ENCODE peak calls at places on chromosomes 2 and 18, in six cellular contexts. X is stomach, R is heart right ventricle, N is osteoblast, S is tibial nerve, O is lung. J is an unnamed sample. For H3K4me1 and H3K36me3, the result is how much of the 10 kb centered on the place peaks cover.

GRCh38 chr2:61288070-61288841 is 126.3 kb downstream of the C2orf74 start:
- DNase-seq in X (no peak), R (no peak), N (no peak), S (no peak), O (no peak), J (no peak)

GRCh38 chr2:232441147-232441651 is 14.8 kb upstream of the ALPI start:
- DNase-seq in X (no peak), R (no peak), N (peak), S (no peak), O (no peak), J (no peak)

GRCh38 chr2:37459095-37459981 is 114.9 kb downstream of the QPCT start:
- DNase-seq in X (no peak), R (no peak), N (no peak), S (no peak), O (no peak), J (no peak)

GRCh38 chr2:163657257-163657656 is 78.6 kb downstream of the FIGN start:
- DNase-seq in X (no peak), R (no peak), N (no peak), S (no peak), O (no peak), J (no peak)

GRCh38 chr2:3470166-3470651 is 49.1 kb downstream of the ADI1 start:
- DNase-seq in X (peak), R (peak), N (peak), S (peak), O (peak), J (peak)

GRCh38 chr18:48875942-48876511 is 74.7 kb downstream of the SMAD7 start:
- DNase-seq in X (no peak), R (no peak), N (no peak), S (no peak), O (no peak), J (no peak)

GRCh38 chr2:216526939-216527338 is 28.3 kb downstream of the RPL37A start:
- DNase-seq in X (no peak), R (no peak), N (no peak), S (no peak), O (no peak), J (no peak)

GRCh38 chr2:178825183-178825582 is 18.0 kb upstream of the TTN start:
- DNase-seq in X (no peak), R (no peak), N (peak), S (no peak), O (no peak), J (no peak)

GRCh38 chr2:71190959-71191943 is 35.7 kb downstream of the PAIP2B start:
- DNase-seq in X (no peak), R (no peak), N (no peak), S (no peak), O (no peak), J (no peak)

GRCh38 chr18:4004176-4004829 is 450.8 kb downstream of the DLGAP1 start:
- DNase-seq in X (no peak), R (no peak), N (no peak), S (no peak), O (no peak), J (no peak)

GRCh38 chr2:234463626-234464290 is 33.1 kb downstream of the ARL4C start:
- DNase-seq in X (peak), R (no peak), N (no peak), S (no peak), O (peak), J (peak)

GRCh38 chr2:207600211-207600610 is 25.0 kb downstream of the METTL21A start:
- DNase-seq in X (no peak), R (no peak), N (no peak), S (no peak), O (no peak), J (no peak)

GRCh38 chr2:236485519-236485918 is 84.1 kb upstream of the ACKR3 start:
- DNase-seq in X (no peak), R (no peak), N (no peak), S (no peak), O (no peak), J (no peak)
- H3K4me1 ChIP-seq in X (under half), R (under half), N (under half), S (under half), O (under half), J (under half)

GRCh38 chr2:54613794-54614257 is 109.6 kb upstream of the EML6 start:
- DNase-seq in X (no peak), R (no peak), N (no peak), S (no peak), O (no peak), J (no peak)

GRCh38 chr2:54615832-54616534 is 107.5 kb upstream of the EML6 start:
- DNase-seq in X (no peak), R (no peak), N (no peak), S (no peak), O (no peak), J (no peak)

GRCh38 chr2:54613361-54613760 is 110.1 kb upstream of the EML6 start:
- DNase-seq in X (no peak), R (no peak), N (no peak), S (no peak), O (no peak), J (no peak)

GRCh38 chr2:54617409-54617808 is 106.1 kb upstream of the EML6 start:
- DNase-seq in X (no peak), R (no peak), N (no peak), S (no peak), O (no peak), J (no peak)

DNA sequence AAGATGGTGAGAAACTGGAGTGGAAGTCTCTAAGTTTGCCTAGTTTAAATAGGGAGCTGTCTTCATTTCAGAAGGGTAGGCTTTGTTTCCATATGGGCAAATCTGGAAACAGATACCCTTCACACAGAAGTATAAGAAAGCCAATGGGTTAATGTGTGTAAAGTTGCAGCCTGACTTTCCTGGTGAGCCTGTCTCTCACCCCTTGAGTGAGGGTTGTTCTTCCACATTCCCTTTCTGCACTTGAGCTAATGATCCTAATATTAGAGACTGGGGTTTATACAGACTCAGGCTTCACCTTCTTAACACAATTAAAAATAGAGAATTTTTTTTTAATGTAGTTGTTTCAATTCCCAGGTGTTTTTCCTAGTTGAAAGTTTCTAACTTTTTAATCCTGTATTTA is 108.6 kb upstream of the EML6 start:
- DNase-seq in X (no peak), R (no peak), N (no peak), S (no peak), O (no peak), J (no peak)
- H3K36me3 ChIP-seq in X (half or more), R (half or more), N (half or more), S (half or more), O (under half), J (half or more)

DNA sequence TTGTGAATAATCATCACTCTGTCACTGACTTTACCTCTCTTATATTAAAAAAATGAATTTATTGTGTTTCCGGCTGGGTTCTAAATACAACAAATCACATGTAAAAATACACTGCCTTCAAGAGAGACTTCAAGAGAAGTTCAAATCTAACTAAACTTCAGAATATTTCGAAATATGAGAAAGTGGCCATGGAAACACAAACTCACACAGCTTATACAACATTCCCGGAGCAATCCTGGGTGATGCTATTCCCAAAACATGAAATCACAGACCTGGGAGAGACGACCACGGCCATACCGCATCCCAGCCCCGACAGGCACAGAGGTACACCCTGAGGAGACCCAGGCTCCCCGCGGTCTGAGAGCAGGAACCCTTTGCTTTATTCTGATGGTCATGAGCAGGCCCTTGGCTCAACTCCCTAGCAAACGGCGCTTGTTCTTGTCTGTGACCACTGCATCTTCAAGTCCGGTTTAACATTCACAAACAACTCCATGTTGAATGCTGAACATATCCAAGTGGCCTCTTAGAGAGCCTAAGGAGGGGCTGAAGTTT is 185.4 kb upstream of the REV1 start:
- DNase-seq in X (no peak), R (no peak), N (no peak), S (no peak), O (no peak), J (no peak)
- H3K27ac ChIP-seq in X (no peak), R (no peak), N (no peak), S (no peak), O (no peak), J (no peak)

GRCh38 chr18:34659579-34660517 is 50.2 kb upstream of the DTNA start:
- DNase-seq in X (peak), R (peak), N (peak), S (peak), O (peak), J (peak)

GRCh38 chr18:34655131-34655530 is 55.0 kb upstream of the DTNA start:
- DNase-seq in X (no peak), R (no peak), N (no peak), S (no peak), O (no peak), J (no peak)

GRCh38 chr18:34661464-34662087 is 48.5 kb upstream of the DTNA start:
- DNase-seq in X (no peak), R (no peak), N (peak), S (no peak), O (no peak), J (peak)

GRCh38 chr18:34660572-34660971 is 49.5 kb upstream of the DTNA start:
- DNase-seq in X (no peak), R (no peak), N (no peak), S (no peak), O (no peak), J (no peak)

GRCh38 chr18:34658101-34658500 is 52.0 kb upstream of the DTNA start:
- DNase-seq in X (no peak), R (no peak), N (no peak), S (no peak), O (no peak), J (no peak)
- H3K4me1 ChIP-seq in X (under half), R (half or more), N (under half), S (under half), O (under half), J (under half)

GRCh38 chr2:240203842-240204270 is 63.4 kb upstream of the OTOS start:
- DNase-seq in X (no peak), R (no peak), N (peak), S (no peak), O (no peak), J (no peak)
- H3K36me3 ChIP-seq in X (under half), R (under half), N (under half), S (under half), O (under half), J (under half)

DNA sequence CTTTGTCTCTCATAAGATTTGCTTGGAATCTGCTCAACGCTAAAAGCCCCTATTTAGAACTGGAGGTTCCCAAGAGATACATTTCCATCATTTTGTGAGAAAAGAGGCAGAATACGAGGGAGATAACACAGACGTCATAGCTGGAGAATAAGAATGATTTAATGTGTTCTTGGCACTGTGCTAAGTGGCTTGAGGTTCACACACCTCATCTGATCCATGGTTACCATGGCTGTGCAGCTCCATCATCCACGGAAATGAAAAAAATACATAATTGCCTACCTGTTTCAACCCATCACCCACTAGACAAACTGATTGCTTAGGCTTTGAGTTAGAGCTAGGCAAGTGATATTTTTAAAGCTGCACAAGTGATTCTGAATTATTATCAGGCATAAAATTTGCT is 227.6 kb downstream of the SLC8A1 start:
- DNase-seq in X (no peak), R (no peak), N (no peak), S (no peak), O (no peak), J (no peak)
- H3K27ac ChIP-seq in X (no peak), R (no peak), N (no peak), S (no peak), O (peak), J (no peak)

DNA sequence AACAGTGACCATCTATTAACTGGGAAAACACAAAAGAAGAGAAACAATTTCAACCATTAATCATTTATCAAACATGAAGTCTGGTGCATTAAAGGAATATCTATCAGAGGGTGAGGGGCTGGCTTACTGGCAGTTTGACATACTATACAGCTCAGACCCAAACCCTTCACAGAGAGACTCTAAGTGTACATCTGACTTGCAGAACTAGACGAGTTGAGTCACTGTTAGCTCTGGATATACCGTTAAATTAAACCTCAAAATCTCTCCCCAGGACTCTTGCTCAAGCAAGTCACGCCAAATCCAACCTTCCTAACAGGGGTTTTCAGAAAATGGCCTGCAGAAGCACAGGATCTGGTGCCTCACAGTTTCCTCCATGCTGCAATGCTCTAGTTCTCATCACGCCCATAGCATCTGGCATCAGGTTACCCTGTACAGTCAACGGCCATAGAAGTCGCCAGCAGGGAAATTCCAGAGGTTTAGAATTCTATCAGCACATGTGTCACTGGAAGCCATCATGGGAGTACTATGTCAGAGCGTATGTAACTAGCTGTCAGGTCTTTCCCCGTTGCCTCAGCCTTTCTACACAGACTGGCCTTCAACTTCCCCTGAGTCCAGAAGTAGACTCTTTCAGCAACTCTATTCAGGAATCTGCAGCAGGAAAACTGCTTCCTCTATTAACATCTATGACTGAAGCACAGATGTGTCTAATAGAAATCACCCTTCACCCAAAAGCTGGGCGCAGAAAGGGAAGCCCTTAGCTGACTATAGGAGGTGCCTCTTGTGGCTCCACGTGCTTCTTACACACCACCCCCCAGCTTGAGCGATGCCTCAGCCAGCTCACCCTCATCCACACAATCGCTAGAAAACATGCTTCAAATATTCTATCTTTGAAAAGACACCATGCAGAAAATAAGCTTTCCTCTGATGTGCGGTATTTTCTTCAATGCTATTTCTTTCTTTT is 9.3 kb downstream of the TGOLN2 start:
- DNase-seq in X (no peak), R (no peak), N (peak), S (no peak), O (no peak), J (no peak)
- H3K4me1 ChIP-seq in X (under half), R (half or more), N (under half), S (under half), O (under half), J (under half)